ENCODE peak calls at places on chromosomes 6 and 20, in six cellular contexts. U, P, N, T, F and M are unnamed samples.

GRCh38 chr20:46652699-46653098 is 1.4 kb upstream of the SLC13A3 start:
- DNase-seq in U (peak; percentile 33), P (no peak), N (no peak), T (no peak), F (no peak), M (no peak)

GRCh38 chr6:157110620-157111019 is 212.7 kb downstream of the TMEM242 start:
- DNase-seq in U (no peak), P (no peak), N (no peak), T (no peak), F (no peak), M (no peak)

GRCh38 chr6:11384531-11385309 is 152.3 kb upstream of the NEDD9 start:
- DNase-seq in U (no peak), P (no peak), N (no peak), T (no peak), F (no peak), M (no peak)

GRCh38 chr6:79895382-79896100 is 51.8 kb downstream of the ELOVL4 start:
- DNase-seq in U (peak; percentile 79), P (no peak), N (no peak), T (no peak), F (no peak), M (no peak)

GRCh38 chr6:13486679-13487121 is 700 bp downstream of the GFOD1 start:
- DNase-seq in U (peak; percentile 64), P (peak; percentile 80), N (peak; percentile 65), T (peak; percentile 80), F (peak; percentile 27), M (peak; percentile 73)

GRCh38 chr6:81752084-81752968 is at the start of gene TENT5A:
- DNase-seq in U (peak; percentile 84), P (peak; percentile 98), N (peak; percentile 95), T (no peak), F (peak; percentile 91), M (peak; percentile 95)

GRCh38 chr6:169263836-169264608 is 10.4 kb upstream of the THBS2 start:
- DNase-seq in U (peak; percentile 71), P (no peak), N (peak; percentile 25), T (no peak), F (peak; percentile 31), M (no peak)

GRCh38 chr20:33021879-33022732 is 9.3 kb upstream of the BPIFB6 start:
- DNase-seq in U (no peak), P (no peak), N (no peak), T (no peak), F (no peak), M (peak; percentile 4)

GRCh38 chr6:90220273-90220672 is 76.4 kb downstream of the BACH2 start:
- DNase-seq in U (peak; percentile 69), P (no peak), N (no peak), T (no peak), F (no peak), M (no peak)

GRCh38 chr6:89369009-89369408 is 16.5 kb upstream of the UBE2J1 start:
- DNase-seq in U (peak; percentile 72), P (peak; percentile 84), N (peak; percentile 65), T (peak; percentile 29), F (peak; percentile 56), M (no peak)

GRCh38 chr6:99590728-99591672 is 15.6 kb upstream of the PRDM13 start:
- DNase-seq in U (no peak), P (no peak), N (no peak), T (no peak), F (no peak), M (no peak)

GRCh38 chr6:163409712-163410111 is 4.8 kb upstream of the QKI start:
- DNase-seq in U (no peak), P (no peak), N (no peak), T (no peak), F (no peak), M (no peak)

GRCh38 chr6:133990321-133990720 is 37.3 kb downstream of the TBPL1 start:
- DNase-seq in U (no peak), P (no peak), N (no peak), T (no peak), F (no peak), M (no peak)
- H3K36me3 ChIP-seq in U (no peaks in the 10 kb centered on the region), P (peaks cover 15% of the 10 kb centered on the region), N (no peaks in the 10 kb centered on the region), T (peaks cover 39% of the 10 kb centered on the region), F (no peaks in the 10 kb centered on the region), M (peaks cover 58% of the 10 kb centered on the region)

GRCh38 chr6:106622412-106622811 is 6.9 kb downstream of the RTN4IP1 start:
- DNase-seq in U (no peak), P (no peak), N (no peak), T (no peak), F (no peak), M (no peak)
- H3K27ac ChIP-seq in U (no peak overlapping the region), P (no peak overlapping the region), N (no peak overlapping the region), T (no peak overlapping the region), F (no peak overlapping the region), M (no peak overlapping the region)

GRCh38 chr6:155188707-155189496 is 74.9 kb upstream of the CLDN20 start:
- DNase-seq in U (peak; percentile 88), P (no peak), N (no peak), T (no peak), F (no peak), M (no peak)

GRCh38 chr6:155187096-155187495 is 76.7 kb upstream of the CLDN20 start:
- DNase-seq in U (no peak), P (no peak), N (no peak), T (no peak), F (no peak), M (no peak)

GRCh38 chr6:155187994-155188706 is 75.7 kb upstream of the CLDN20 start:
- DNase-seq in U (peak; percentile 81), P (no peak), N (no peak), T (no peak), F (no peak), M (no peak)

GRCh38 chr6:155185544-155185943 is 78.3 kb upstream of the CLDN20 start:
- DNase-seq in U (peak; percentile 69), P (no peak), N (peak; percentile 52), T (no peak), F (no peak), M (no peak)

GRCh38 chr6:155186052-155186658 is 77.7 kb upstream of the CLDN20 start:
- DNase-seq in U (peak; percentile 28), P (no peak), N (no peak), T (no peak), F (no peak), M (no peak)
- TF ChIP-seq CTCF in U (no peak), P (no peak), N (no peak), T (no peak), F (no peak), M (no peak)

GRCh38 chr20:63625771-63626423 is 1.0 kb downstream of the GMEB2 start:
- DNase-seq in U (peak; percentile 12), P (peak; percentile 73), N (peak; percentile 27), T (peak; percentile 33), F (no peak), M (no peak)
- H3K36me3 ChIP-seq in U (peaks cover 3% of the 10 kb centered on the region), P (no peaks in the 10 kb centered on the region), N (no peaks in the 10 kb centered on the region), T (peaks cover 16% of the 10 kb centered on the region), F (no peaks in the 10 kb centered on the region), M (no peaks in the 10 kb centered on the region)

GRCh38 chr6:39754493-39755115 is 29.4 kb upstream of the KIF6 start:
- DNase-seq in U (no peak), P (no peak), N (no peak), T (no peak), F (no peak), M (no peak)
- H3K27ac ChIP-seq in U (no peak overlapping the region), P (peak overlapping the region; percentile 72), N (peak overlapping the region; percentile 43), T (no peak overlapping the region), F (no peak overlapping the region), M (no peak overlapping the region)

GRCh38 chr6:135673671-135674309 is 176.2 kb upstream of the AHI1 start:
- DNase-seq in U (no peak), P (no peak), N (no peak), T (no peak), F (no peak), M (peak; percentile 9)

GRCh38 chr6:135672256-135672655 is 174.7 kb upstream of the AHI1 start:
- DNase-seq in U (no peak), P (no peak), N (no peak), T (no peak), F (no peak), M (no peak)

GRCh38 chr6:135675026-135675425 is 176.5 kb upstream of the PDE7B start:
- DNase-seq in U (no peak), P (no peak), N (no peak), T (no peak), F (no peak), M (no peak)

GRCh38 chr6:135680964-135681913 is 170.3 kb upstream of the PDE7B start:
- DNase-seq in U (peak; percentile 73), P (no peak), N (no peak), T (no peak), F (peak; percentile 4), M (no peak)

DNA sequence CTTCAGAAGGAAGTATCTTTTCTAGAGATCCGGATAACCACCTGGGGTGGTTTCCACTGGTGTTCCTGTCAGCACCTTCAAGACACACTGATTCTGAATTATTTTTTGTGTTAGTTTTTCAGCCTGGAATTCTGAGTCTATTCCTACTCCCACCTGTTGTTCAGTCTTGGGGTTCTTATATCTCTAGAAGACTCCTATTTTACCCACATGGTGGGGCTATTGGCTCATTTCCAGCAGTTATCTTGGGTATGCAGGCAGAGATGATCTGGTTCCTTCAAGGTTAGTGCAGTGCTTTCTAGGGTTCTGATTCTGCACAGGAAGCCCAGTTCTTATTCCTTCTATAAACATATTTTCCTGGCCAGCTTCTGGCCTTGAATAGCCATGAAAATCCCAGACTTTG is 175.6 kb upstream of the PDE7B start:
- DNase-seq in U (peak; percentile 38), P (no peak), N (no peak), T (peak; percentile 36), F (no peak), M (no peak)
- TF ChIP-seq CTCF in U (peak; percentile 26), P (peak; percentile 3), N (no peak), T (peak; percentile 74), F (no peak), M (no peak)

DNA sequence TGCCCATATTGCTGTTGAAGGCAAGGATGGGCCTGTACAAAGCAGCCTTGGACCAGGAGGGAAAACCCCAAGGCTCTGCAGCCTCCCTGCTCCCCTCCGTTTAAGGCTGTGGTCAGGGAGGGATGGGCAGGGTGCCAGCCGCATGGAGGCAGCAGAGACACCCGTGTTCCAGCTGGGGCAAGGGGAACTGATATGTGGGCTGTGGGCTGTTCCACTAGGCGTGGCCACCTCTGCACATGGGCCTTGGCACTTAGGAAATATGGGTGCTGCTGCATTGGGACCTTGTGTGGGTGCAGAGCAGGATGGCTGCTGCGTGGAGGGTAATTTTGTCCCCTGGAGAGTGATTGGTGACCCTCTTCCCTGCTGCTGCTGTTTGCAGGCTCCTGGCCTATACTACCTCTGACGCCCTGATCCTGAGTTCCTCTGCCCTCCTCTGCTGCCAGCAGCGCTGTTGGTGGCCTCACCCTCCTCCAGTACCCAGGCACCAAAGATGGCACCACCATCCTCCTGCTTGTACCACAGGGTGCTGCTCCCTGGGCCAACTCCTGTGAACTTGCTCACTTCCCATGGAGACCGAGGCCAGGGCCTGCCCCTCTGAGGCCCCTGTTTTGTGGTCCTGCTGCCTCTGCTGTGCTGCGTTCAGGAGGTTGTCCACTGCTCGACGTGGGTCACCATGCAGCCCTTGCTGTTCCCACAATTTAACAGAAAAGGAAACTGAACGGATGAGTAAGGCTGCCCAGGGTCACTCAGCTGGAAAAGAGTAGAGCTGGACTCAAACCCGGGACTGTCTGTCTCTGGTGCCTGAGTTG is 35.3 kb downstream of the PANK2 start:
- DNase-seq in U (no peak), P (no peak), N (no peak), T (no peak), F (no peak), M (peak; percentile 31)
- H3K36me3 ChIP-seq in U (peaks cover 29% of the 10 kb centered on the region), P (peaks cover 12% of the 10 kb centered on the region), N (peaks cover 4% of the 10 kb centered on the region), T (peaks cover 67% of the 10 kb centered on the region), F (no peaks in the 10 kb centered on the region), M (no peaks in the 10 kb centered on the region)

DNA sequence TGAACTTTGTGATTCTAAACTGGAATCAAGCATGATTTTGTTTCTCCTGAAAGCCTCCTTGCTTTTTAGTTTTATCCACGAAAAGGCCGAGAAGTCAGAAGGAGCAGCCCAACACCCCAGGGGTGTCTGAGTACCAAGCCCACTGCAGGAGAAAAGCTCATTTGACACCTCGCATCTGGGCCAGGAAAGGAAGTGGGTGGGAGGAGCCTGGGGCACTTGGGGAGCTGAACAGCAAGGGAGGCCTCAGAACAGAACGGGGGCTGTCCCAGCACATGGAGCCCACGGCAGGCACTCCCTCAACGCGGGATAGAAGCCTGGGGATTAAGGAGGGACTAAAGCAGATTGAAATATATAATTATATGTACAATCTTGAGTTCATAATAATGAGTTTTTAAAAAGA is 6.6 kb downstream of the KIF25 start:
- DNase-seq in U (no peak), P (no peak), N (no peak), T (no peak), F (no peak), M (no peak)
- H3K27ac ChIP-seq in U (no peak overlapping the region), P (no peak overlapping the region), N (no peak overlapping the region), T (no peak overlapping the region), F (no peak overlapping the region), M (peak overlapping the region; percentile 46)